ENCODE peak calls at places on chromosomes 4 and X, in five cellular contexts. M is HCT116, L is stomach, T is upper lobe of left lung, X is esophagus muscularis mucosa. E is an unnamed sample.
A peak's percentile ranks its signal among the peaks of the same experiment; 100 is the strongest.

GRCh38 chrX:353566-354535 is 32.9 kb downstream of the PPP2R3B start:
- DNase-seq in M (no peak), X (no peak), T (no peak), L (no peak), E (no peak)

GRCh38 chr4:142405021-142405991 is 440.8 kb downstream of the INPP4B start:
- DNase-seq in M (no peak), T (peak; percentile 47), L (peak; percentile 38), X (no peak), E (peak; percentile 50)

GRCh38 chrX:77436271-77436670 is 10.9 kb upstream of the FGF16 start:
- DNase-seq in T (no peak), L (no peak), X (no peak), M (no peak), E (no peak)

GRCh38 chrX:120468825-120469525 is at the start of gene LAMP2:
- DNase-seq in X (peak; percentile 95), L (peak; percentile 89), T (peak; percentile 91), M (peak; percentile 69), E (peak; percentile 87)

GRCh38 chr4:176561368-176561767 is 231.4 kb downstream of the VEGFC start:
- DNase-seq in T (no peak), X (no peak), M (no peak), L (no peak), E (no peak)

GRCh38 chrX:116317409-116317808 is 119.0 kb upstream of the SLC6A14 start:
- DNase-seq in M (no peak), L (peak; percentile 28), X (no peak), T (peak; percentile 78), E (no peak)

GRCh38 chrX:19747672-19748610 is 139.5 kb downstream of the SH3KBP1 start:
- DNase-seq in L (no peak), M (no peak), X (no peak), T (peak; percentile 35), E (no peak)

GRCh38 chr4:153420361-153420760 is 45.8 kb upstream of the TMEM131L start:
- DNase-seq in T (no peak), M (no peak), X (no peak), L (no peak), E (no peak)

GRCh38 chr4:27490315-27490714 is 629.7 kb downstream of the STIM2 start:
- DNase-seq in M (no peak), X (no peak), T (no peak), L (no peak), E (no peak)

GRCh38 chrX:129678176-129678880 is 23.6 kb upstream of the APLN start:
- DNase-seq in L (peak; percentile 55), T (peak; percentile 65), X (no peak), M (no peak), E (no peak)

GRCh38 chrX:53695901-53696300 is 9.4 kb upstream of the HUWE1 start:
- DNase-seq in T (no peak), L (no peak), X (no peak), M (no peak), E (no peak)

GRCh38 chrX:46588263-46588662 is 14.7 kb downstream of the CHST7 start:
- DNase-seq in M (no peak), T (no peak), L (no peak), X (no peak), E (no peak)

GRCh38 chrX:10043386-10043785 is 76.2 kb downstream of the CLDN34 start:
- DNase-seq in M (no peak), L (no peak), T (no peak), X (no peak), E (no peak)

GRCh38 chr4:75513529-75514130 is 573 bp downstream of the RCHY1 start:
- DNase-seq in T (no peak), L (no peak), M (no peak), X (no peak), E (peak; percentile 4)

GRCh38 chr4:105061136-105061696 is 85.5 kb upstream of the TET2 start:
- DNase-seq in T (peak; percentile 61), M (peak; percentile 28), L (no peak), X (no peak), E (peak; percentile 44)

GRCh38 chr4:163251204-163251603 is 81.2 kb downstream of the NPY1R start:
- DNase-seq in X (no peak), M (peak; percentile 13), L (no peak), T (no peak), E (no peak)

GRCh38 chr4:18479825-18480224 is 458.3 kb upstream of the LCORL start:
- DNase-seq in T (no peak), M (no peak), X (no peak), L (no peak), E (no peak)

GRCh38 chr4:7929530-7929951 is 10.1 kb downstream of the AFAP1 start:
- DNase-seq in M (peak; percentile 34), L (peak; percentile 56), X (peak; percentile 91), T (peak; percentile 65), E (peak; percentile 85)

GRCh38 chr4:142683503-142683902 is 162.6 kb downstream of the INPP4B start:
- DNase-seq in M (no peak), T (no peak), L (no peak), X (no peak), E (no peak)

GRCh38 chrX:110116066-110116465 is 113.2 kb downstream of the TMEM164 start:
- DNase-seq in X (no peak), M (no peak), L (no peak), T (no peak), E (no peak)

DNA sequence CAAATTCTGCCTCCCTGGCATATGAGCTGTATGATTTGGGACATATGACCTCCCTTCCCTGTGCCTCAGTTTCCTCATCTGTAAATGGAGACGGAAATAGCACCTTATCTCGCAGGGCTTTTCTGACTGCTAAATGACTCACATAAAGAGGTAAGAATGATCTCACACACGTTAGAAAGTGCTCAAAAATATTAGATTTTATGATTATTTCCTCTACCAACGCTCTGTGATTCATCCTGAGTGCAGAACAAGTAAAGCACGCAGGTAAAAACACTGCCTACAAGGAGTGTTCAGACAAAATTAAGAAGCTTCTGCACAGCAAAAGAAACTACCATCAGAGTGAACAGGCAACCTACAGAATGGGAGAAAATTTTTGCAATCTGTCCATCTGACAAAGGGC is 21.1 kb downstream of the ACSL1 start:
- DNase-seq in L (no peak), T (no peak), M (no peak), X (no peak), E (no peak)
- TF ChIP-seq CTCF in L (no peak), T (no peak), M (no peak), X (no peak), E (no peak)

GRCh38 chr4:1809754-1810502 is 16.8 kb downstream of the FGFR3 start:
- DNase-seq in X (no peak), L (peak; percentile 74), T (peak; percentile 63), M (peak; percentile 34), E (peak; percentile 62)
- TF ChIP-seq POLR2AphosphoS5 in X (no peak), L (no peak), T (no peak), M (no peak), E (peak; percentile 20)

GRCh38 chr4:189511581-189511980 is 429.1 kb upstream of the FRG1 start:
- DNase-seq in L (no peak), T (no peak), M (no peak), X (no peak), E (no peak)

GRCh38 chr4:189505380-189505779 is 435.3 kb upstream of the FRG1 start:
- DNase-seq in L (no peak), X (no peak), T (no peak), M (no peak), E (no peak)

GRCh38 chr4:189502841-189503240 is 437.8 kb upstream of the FRG1 start:
- DNase-seq in T (no peak), L (no peak), M (no peak), X (no peak), E (no peak)

GRCh38 chr4:189506080-189506479 is 434.6 kb upstream of the FRG1 start:
- DNase-seq in L (no peak), X (no peak), M (no peak), T (no peak), E (no peak)

DNA sequence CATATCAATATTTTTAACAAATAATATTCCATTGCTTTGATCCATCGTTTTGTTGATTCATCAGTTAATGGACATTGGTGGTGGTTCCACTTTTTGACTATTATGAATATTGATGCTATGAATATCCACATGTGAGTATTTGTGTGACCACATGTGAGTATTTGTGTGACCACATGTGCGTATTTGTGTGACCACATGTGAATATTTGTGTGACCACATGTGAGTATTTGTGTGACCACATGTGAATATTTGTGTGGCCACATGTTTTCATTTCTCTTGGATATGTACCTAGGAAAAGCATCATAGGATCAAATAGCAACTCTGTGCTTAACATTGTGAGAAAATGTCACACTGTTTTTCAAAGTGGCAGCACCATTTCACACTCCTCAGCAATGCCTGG is 433.6 kb upstream of the FRG1 start:
- DNase-seq in T (no peak), X (no peak), M (no peak), L (no peak), E (no peak)
- TF ChIP-seq CTCF in T (no peak), X (no peak), M (no peak), L (no peak), E (no peak)

GRCh38 chr4:35526456-35526855 is 717.9 kb downstream of the ARAP2 start:
- DNase-seq in X (no peak), M (no peak), L (no peak), T (no peak), E (no peak)

GRCh38 chr4:35520059-35520458 is 724.3 kb downstream of the ARAP2 start:
- DNase-seq in L (peak; percentile 36), T (no peak), X (no peak), M (no peak), E (peak; percentile 25)

GRCh38 chr4:35516102-35516501 is 728.2 kb downstream of the ARAP2 start:
- DNase-seq in M (no peak), L (no peak), T (no peak), X (no peak), E (no peak)

GRCh38 chr4:35525192-35525978 is 718.9 kb downstream of the ARAP2 start:
- DNase-seq in L (no peak), X (no peak), M (no peak), T (no peak), E (no peak)

GRCh38 chr4:35521682-35522081 is 722.6 kb downstream of the ARAP2 start:
- DNase-seq in T (no peak), L (no peak), X (no peak), M (no peak), E (no peak)
- TF ChIP-seq POLR2AphosphoS5 in T (no peak), L (no peak), X (no peak), M (no peak), E (no peak)

GRCh38 chrX:40542208-40542607 is 38.6 kb upstream of the ATP6AP2 start:
- DNase-seq in L (no peak), T (no peak), X (no peak), M (no peak), E (no peak)
- TF ChIP-seq CTCF in L (no peak), T (no peak), X (no peak), M (no peak), E (no peak)

GRCh38 chrX:23803931-23804381 is 21.0 kb downstream of the SAT1 start:
- DNase-seq in L (peak; percentile 46), M (no peak), T (peak; percentile 57), X (no peak), E (peak; percentile 28)
- TF ChIP-seq POLR2AphosphoS5 in L (peak; percentile 60), M (no peak), T (peak; percentile 33), X (no peak), E (peak; percentile 19)

GRCh38 chr4:54976682-54977081 is 148.7 kb downstream of the KDR start:
- DNase-seq in L (no peak), X (no peak), T (no peak), M (no peak), E (no peak)
- TF ChIP-seq CTCF in L (no peak), X (no peak), T (no peak), M (no peak), E (no peak)

E was measured in prostate gland.